ENCODE peak calls at places on chromosomes 13 and 19, in five cellular contexts. One of them, this sample, is unnamed.

GRCh38 chr13:90254437-90254836 is 1093.0 kb upstream of the MIR17HG start:
- DNase-seq in A549: no peak
- DNase-seq in sigmoid colon: no peak
- DNase-seq in brain microvascular endothelial cell: no peak
- DNase-seq in tibial nerve: no peak
- DNase-seq in this sample: no peak

GRCh38 chr19:7833225-7834156 is 3.5 kb downstream of the EVI5L start:
- DNase-seq in sigmoid colon: no peak
- DNase-seq in brain microvascular endothelial cell: no peak
- DNase-seq in tibial nerve: peak
- DNase-seq in A549: peak
- DNase-seq in this sample: no peak

GRCh38 chr19:35879770-35880317 is 11.5 kb downstream of the APLP1 start:
- DNase-seq in tibial nerve: peak
- DNase-seq in brain microvascular endothelial cell: peak
- DNase-seq in sigmoid colon: peak
- DNase-seq in A549: peak
- DNase-seq in this sample: no peak

GRCh38 chr19:32662186-32662585 is 12.8 kb downstream of the ANKRD27 start:
- DNase-seq in sigmoid colon: no peak
- DNase-seq in A549: no peak
- DNase-seq in tibial nerve: no peak
- DNase-seq in brain microvascular endothelial cell: peak
- DNase-seq in this sample: no peak

GRCh38 chr13:103282571-103283450 is 216.6 kb upstream of the SLC10A2 start:
- DNase-seq in sigmoid colon: no peak
- DNase-seq in brain microvascular endothelial cell: peak
- DNase-seq in A549: peak
- DNase-seq in tibial nerve: no peak
- DNase-seq in this sample: no peak

GRCh38 chr19:11203194-11204075 is 6.1 kb upstream of the KANK2 start:
- DNase-seq in tibial nerve: peak
- DNase-seq in sigmoid colon: peak
- DNase-seq in brain microvascular endothelial cell: peak
- DNase-seq in A549: peak
- DNase-seq in this sample: no peak

GRCh38 chr19:7918615-7919421 is 1.3 kb upstream of the SNAPC2 start:
- DNase-seq in sigmoid colon: no peak
- DNase-seq in tibial nerve: no peak
- DNase-seq in brain microvascular endothelial cell: no peak
- DNase-seq in A549: no peak
- DNase-seq in this sample: peak

GRCh38 chr19:38247734-38248268 is 8.4 kb downstream of the PPP1R14A start:
- DNase-seq in A549: no peak
- DNase-seq in sigmoid colon: no peak
- DNase-seq in brain microvascular endothelial cell: no peak
- DNase-seq in tibial nerve: no peak
- DNase-seq in this sample: no peak

GRCh38 chr19:48784527-48784926 is 26.3 kb downstream of the BCAT2 start:
- DNase-seq in brain microvascular endothelial cell: no peak
- DNase-seq in A549: peak
- DNase-seq in tibial nerve: no peak
- DNase-seq in sigmoid colon: no peak
- DNase-seq in this sample: no peak

GRCh38 chr19:11061951-11062350 is 27.3 kb upstream of the LDLR start:
- DNase-seq in tibial nerve: no peak
- DNase-seq in A549: no peak
- DNase-seq in sigmoid colon: peak
- DNase-seq in brain microvascular endothelial cell: no peak
- DNase-seq in this sample: no peak

GRCh38 chr13:111963031-111963430 is 103.9 kb upstream of the SOX1 start:
- DNase-seq in sigmoid colon: peak
- DNase-seq in tibial nerve: no peak
- DNase-seq in A549: no peak
- DNase-seq in brain microvascular endothelial cell: no peak
- DNase-seq in this sample: no peak

GRCh38 chr13:111460548-111461444 is 140.4 kb downstream of the TEX29 start:
- DNase-seq in A549: peak
- DNase-seq in sigmoid colon: peak
- DNase-seq in tibial nerve: no peak
- DNase-seq in brain microvascular endothelial cell: peak
- DNase-seq in this sample: no peak

GRCh38 chr19:45524575-45525129 is 17.4 kb downstream of the VASP start:
- DNase-seq in tibial nerve: no peak
- DNase-seq in A549: no peak
- DNase-seq in brain microvascular endothelial cell: no peak
- DNase-seq in sigmoid colon: no peak
- DNase-seq in this sample: no peak

GRCh38 chr19:1252221-1252817 is 3.9 kb downstream of the MIDN start:
- DNase-seq in A549: peak
- DNase-seq in tibial nerve: peak
- DNase-seq in sigmoid colon: peak
- DNase-seq in brain microvascular endothelial cell: peak
- DNase-seq in this sample: no peak

GRCh38 chr13:47112205-47112896 is 215.5 kb upstream of the HTR2A start:
- DNase-seq in sigmoid colon: no peak
- DNase-seq in A549: no peak
- DNase-seq in tibial nerve: no peak
- DNase-seq in brain microvascular endothelial cell: no peak
- DNase-seq in this sample: no peak

GRCh38 chr19:34828156-34828555 is 55.1 kb upstream of the ZNF599 start:
- DNase-seq in A549: no peak
- DNase-seq in brain microvascular endothelial cell: no peak
- DNase-seq in sigmoid colon: no peak
- DNase-seq in tibial nerve: no peak
- DNase-seq in this sample: no peak

GRCh38 chr13:23344923-23345322 is 88.6 kb downstream of the SACS start:
- DNase-seq in tibial nerve: no peak
- DNase-seq in A549: no peak
- DNase-seq in sigmoid colon: no peak
- DNase-seq in brain microvascular endothelial cell: no peak
- DNase-seq in this sample: no peak

GRCh38 chr13:34358811-34359513 is 541.0 kb downstream of the RFC3 start:
- DNase-seq in A549: peak
- DNase-seq in sigmoid colon: no peak
- DNase-seq in brain microvascular endothelial cell: peak
- DNase-seq in tibial nerve: no peak
- DNase-seq in this sample: no peak

GRCh38 chr19:46859637-46860124 is 1.1 kb upstream of the ARHGAP35 start:
- DNase-seq in A549: peak
- DNase-seq in tibial nerve: peak
- DNase-seq in sigmoid colon: peak
- DNase-seq in brain microvascular endothelial cell: peak
- DNase-seq in this sample: no peak

GRCh38 chr13:99123101-99124045 is 77.3 kb upstream of the UBAC2 start:
- DNase-seq in sigmoid colon: no peak
- DNase-seq in brain microvascular endothelial cell: peak
- DNase-seq in tibial nerve: no peak
- DNase-seq in A549: no peak
- DNase-seq in this sample: no peak

GRCh38 chr19:58498316-58499020 is 13.3 kb downstream of the SLC27A5 start:
- DNase-seq in tibial nerve: peak
- DNase-seq in sigmoid colon: no peak
- DNase-seq in A549: no peak
- DNase-seq in brain microvascular endothelial cell: no peak
- DNase-seq in this sample: no peak

GRCh38 chr13:110450941-110451340 is 110.6 kb downstream of the RAB20 start:
- DNase-seq in tibial nerve: no peak
- DNase-seq in sigmoid colon: no peak
- DNase-seq in brain microvascular endothelial cell: no peak
- DNase-seq in A549: no peak
- DNase-seq in this sample: no peak

GRCh38 chr19:10230904-10231623 is at the start of gene S1PR2:
- DNase-seq in sigmoid colon: peak
- DNase-seq in A549: peak
- DNase-seq in brain microvascular endothelial cell: peak
- DNase-seq in tibial nerve: peak
- DNase-seq in this sample: no peak

GRCh38 chr13:43792456-43792855 is 5.7 kb upstream of the ENOX1 start:
- DNase-seq in sigmoid colon: no peak
- DNase-seq in A549: no peak
- DNase-seq in brain microvascular endothelial cell: no peak
- DNase-seq in tibial nerve: no peak
- DNase-seq in this sample: no peak

GRCh38 chr19:11304936-11305335 is 9.0 kb downstream of the TSPAN16 start:
- DNase-seq in tibial nerve: no peak
- DNase-seq in sigmoid colon: no peak
- DNase-seq in A549: no peak
- DNase-seq in brain microvascular endothelial cell: no peak
- DNase-seq in this sample: no peak

GRCh38 chr13:97369269-97369893 is 64.6 kb upstream of the RAP2A start:
- DNase-seq in brain microvascular endothelial cell: no peak
- DNase-seq in A549: no peak
- DNase-seq in sigmoid colon: no peak
- DNase-seq in tibial nerve: no peak
- DNase-seq in this sample: no peak

GRCh38 chr13:94382960-94383359 is 96.5 kb downstream of the DCT start:
- DNase-seq in sigmoid colon: no peak
- DNase-seq in tibial nerve: no peak
- DNase-seq in brain microvascular endothelial cell: no peak
- DNase-seq in A549: no peak
- DNase-seq in this sample: no peak

GRCh38 chr13:47908200-47908902 is 92.7 kb downstream of the SUCLA2 start:
- DNase-seq in sigmoid colon: no peak
- DNase-seq in A549: no peak
- DNase-seq in brain microvascular endothelial cell: peak
- DNase-seq in tibial nerve: no peak
- DNase-seq in this sample: no peak

GRCh38 chr19:57096640-57097361 is 23.0 kb upstream of the USP29 start:
- DNase-seq in brain microvascular endothelial cell: no peak
- DNase-seq in sigmoid colon: peak
- DNase-seq in tibial nerve: no peak
- DNase-seq in A549: no peak
- DNase-seq in this sample: no peak

GRCh38 chr19:28636706-28637105 is 576.2 kb downstream of the UQCRFS1 start:
- DNase-seq in tibial nerve: no peak
- DNase-seq in brain microvascular endothelial cell: no peak
- DNase-seq in A549: no peak
- DNase-seq in sigmoid colon: no peak
- DNase-seq in this sample: no peak

GRCh38 chr13:113806526-113806925 is 47.5 kb downstream of the TMEM255B start:
- DNase-seq in A549: no peak
- DNase-seq in sigmoid colon: no peak
- DNase-seq in brain microvascular endothelial cell: no peak
- DNase-seq in tibial nerve: no peak
- DNase-seq in this sample: no peak

GRCh38 chr13:113805431-113806103 is 46.5 kb downstream of the TMEM255B start:
- DNase-seq in sigmoid colon: peak
- DNase-seq in A549: no peak
- DNase-seq in brain microvascular endothelial cell: no peak
- DNase-seq in tibial nerve: no peak
- DNase-seq in this sample: peak

GRCh38 chr13:113804703-113805430 is 45.8 kb downstream of the TMEM255B start:
- DNase-seq in A549: no peak
- DNase-seq in tibial nerve: no peak
- DNase-seq in brain microvascular endothelial cell: no peak
- DNase-seq in sigmoid colon: peak
- DNase-seq in this sample: peak

GRCh38 chr13:113804017-113804702 is 45.1 kb downstream of the TMEM255B start:
- DNase-seq in A549: no peak
- DNase-seq in sigmoid colon: no peak
- DNase-seq in brain microvascular endothelial cell: no peak
- DNase-seq in tibial nerve: no peak
- DNase-seq in this sample: peak

DNA sequence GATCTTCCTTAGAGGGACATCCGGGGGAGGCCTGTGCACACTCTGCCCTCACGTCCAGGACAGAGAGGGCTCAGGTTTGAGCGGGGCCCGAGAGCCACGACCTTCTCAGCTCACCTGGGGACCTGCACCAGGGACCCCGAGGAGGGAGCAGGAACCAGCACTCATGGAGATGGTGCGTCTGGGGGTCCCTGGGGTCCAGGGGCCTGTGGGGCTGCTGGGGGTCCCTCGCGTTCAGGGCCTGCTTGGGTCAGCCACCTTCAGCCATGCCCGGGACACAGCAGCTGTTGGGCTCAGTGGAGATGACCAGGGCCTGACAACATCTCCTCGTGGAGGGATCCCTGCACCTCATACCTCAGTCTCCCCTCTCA is 47.1 kb downstream of the TMEM255B start:
- DNase-seq in A549: no peak
- DNase-seq in sigmoid colon: peak
- DNase-seq in tibial nerve: no peak
- DNase-seq in brain microvascular endothelial cell: no peak
- DNase-seq in this sample: peak
- TF ChIP-seq CTCF in A549: no peak
- TF ChIP-seq CTCF in sigmoid colon: no peak
- TF ChIP-seq CTCF in tibial nerve: no peak
- TF ChIP-seq CTCF in brain microvascular endothelial cell: no peak
- TF ChIP-seq CTCF in this sample: no peak

GRCh38 chr13:36337938-36338337 is 8.3 kb downstream of the SPART start:
- DNase-seq in tibial nerve: no peak
- DNase-seq in brain microvascular endothelial cell: no peak
- DNase-seq in sigmoid colon: no peak
- DNase-seq in A549: no peak
- DNase-seq in this sample: no peak
- TF ChIP-seq CTCF in tibial nerve: no peak
- TF ChIP-seq CTCF in brain microvascular endothelial cell: no peak
- TF ChIP-seq CTCF in sigmoid colon: no peak
- TF ChIP-seq CTCF in A549: no peak
- TF ChIP-seq CTCF in this sample: no peak

GRCh38 chr13:71674776-71675352 is 192.1 kb downstream of the DACH1 start:
- DNase-seq in A549: no peak
- DNase-seq in brain microvascular endothelial cell: no peak
- DNase-seq in tibial nerve: no peak
- DNase-seq in sigmoid colon: no peak
- DNase-seq in this sample: no peak
- TF ChIP-seq CTCF in A549: no peak
- TF ChIP-seq CTCF in brain microvascular endothelial cell: peak
- TF ChIP-seq CTCF in tibial nerve: no peak
- TF ChIP-seq CTCF in sigmoid colon: no peak
- TF ChIP-seq CTCF in this sample: peak

GRCh38 chr19:41159861-41160260 is 33.2 kb upstream of the CYP2S1 start:
- DNase-seq in brain microvascular endothelial cell: no peak
- DNase-seq in sigmoid colon: no peak
- DNase-seq in A549: peak
- DNase-seq in tibial nerve: no peak
- DNase-seq in this sample: no peak

GRCh38 chr19:41166888-41167804 is 25.9 kb upstream of the CYP2S1 start:
- DNase-seq in sigmoid colon: no peak
- DNase-seq in A549: no peak
- DNase-seq in tibial nerve: no peak
- DNase-seq in brain microvascular endothelial cell: no peak
- DNase-seq in this sample: no peak

GRCh38 chr19:41156207-41156606 is 36.8 kb upstream of the CYP2S1 start:
- DNase-seq in sigmoid colon: no peak
- DNase-seq in brain microvascular endothelial cell: no peak
- DNase-seq in tibial nerve: no peak
- DNase-seq in A549: no peak
- DNase-seq in this sample: no peak

DNA sequence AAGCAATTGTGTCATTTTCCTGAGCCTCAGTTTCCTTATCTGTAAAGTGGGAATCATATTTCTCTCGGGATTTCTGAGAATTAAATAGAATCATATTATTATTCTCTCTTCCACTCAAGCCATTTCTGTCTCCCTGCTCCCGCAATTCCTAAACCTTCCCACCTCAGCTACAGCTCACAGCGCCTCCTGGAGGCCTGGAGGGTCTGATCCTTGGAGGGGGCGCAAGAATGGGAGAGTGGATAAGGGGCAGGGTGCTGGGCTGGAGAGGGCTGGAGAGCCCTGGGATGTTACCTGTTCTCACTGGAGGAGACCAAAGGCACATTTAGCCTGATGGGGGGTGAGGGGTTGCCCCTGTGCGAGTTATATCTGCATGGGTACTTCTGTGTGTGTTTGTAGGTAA is 31.1 kb upstream of the CYP2S1 start:
- DNase-seq in tibial nerve: no peak
- DNase-seq in brain microvascular endothelial cell: no peak
- DNase-seq in A549: peak
- DNase-seq in sigmoid colon: no peak
- DNase-seq in this sample: no peak
- TF ChIP-seq CTCF in tibial nerve: no peak
- TF ChIP-seq CTCF in brain microvascular endothelial cell: peak
- TF ChIP-seq CTCF in A549: peak
- TF ChIP-seq CTCF in sigmoid colon: no peak
- TF ChIP-seq CTCF in this sample: peak

This sample was measured in chondrocyte.